ENCODE peak calls at places on chromosome 21, in seven cellular contexts. Z, Y, F, I, P, E and C are unnamed samples.

GRCh38 chr21:44846485-44847260 is 26.8 kb downstream of the PTTG1IP start:
- DNase-seq in Z (peak; percentile 47), Y (peak; percentile 83), F (peak; percentile 60), I (peak; percentile 90), P (no peak), E (no peak), C (peak; percentile 44)

GRCh38 chr21:26759731-26760130 is 85.5 kb downstream of the ADAMTS1 start:
- DNase-seq in Z (no peak), Y (no peak), F (no peak), I (no peak), P (no peak), E (no peak), C (no peak)

GRCh38 chr21:32248616-32249550 is 30.0 kb downstream of the MIS18A start:
- DNase-seq in Z (no peak), Y (no peak), F (no peak), I (no peak), P (no peak), E (peak; percentile 97), C (no peak)

GRCh38 chr21:33040215-33040614 is 14.5 kb downstream of the OLIG2 start:
- DNase-seq in Z (no peak), Y (no peak), F (no peak), I (no peak), P (no peak), E (no peak), C (no peak)

GRCh38 chr21:45539796-45540600 is 2.2 kb downstream of the SLC19A1 start:
- DNase-seq in Z (no peak), Y (peak; percentile 65), F (peak; percentile 49), I (no peak), P (no peak), E (no peak), C (no peak)

GRCh38 chr21:33901421-33902288 is 13.9 kb downstream of the ATP5PO start:
- DNase-seq in Z (peak; percentile 53), Y (no peak), F (peak; percentile 91), I (peak; percentile 55), P (peak; percentile 28), E (peak; percentile 75), C (peak; percentile 78)

GRCh38 chr21:38683222-38683621 is 122.5 kb upstream of the ETS2 start:
- DNase-seq in Z (no peak), Y (no peak), F (no peak), I (no peak), P (no peak), E (no peak), C (no peak)

GRCh38 chr21:22871692-22872091 is 1873.5 kb downstream of the NCAM2 start:
- DNase-seq in Z (no peak), Y (no peak), F (no peak), I (no peak), P (no peak), E (no peak), C (no peak)

GRCh38 chr21:41759214-41759840 is 7.5 kb downstream of the RIPK4 start:
- DNase-seq in Z (no peak), Y (no peak), F (no peak), I (no peak), P (no peak), E (peak; percentile 24), C (peak; percentile 39)

GRCh38 chr21:28464988-28465387 is 527.7 kb downstream of the LTN1 start:
- DNase-seq in Z (no peak), Y (no peak), F (no peak), I (no peak), P (no peak), E (no peak), C (no peak)

GRCh38 chr21:16644690-16645089 is 868.2 kb upstream of the CXADR start:
- DNase-seq in Z (no peak), Y (no peak), F (no peak), I (no peak), P (no peak), E (no peak), C (no peak)

GRCh38 chr21:16020878-16021277 is 291.1 kb downstream of the USP25 start:
- DNase-seq in Z (no peak), Y (no peak), F (no peak), I (no peak), P (no peak), E (no peak), C (no peak)

GRCh38 chr21:41821756-41822431 is 55.0 kb upstream of the RIPK4 start:
- DNase-seq in Z (no peak), Y (peak; percentile 60), F (no peak), I (no peak), P (no peak), E (no peak), C (no peak)